ENCODE peak calls at places on chromosome 7, in six cellular contexts. J is aorta; U is activated gamma-delta T cell treated with anti-CD3 and anti-CD28 coated beads, Interleukin-2, amount 50 U/mL, for 16 hours; Q is T-cell; M is lower lobe of right lung; F is IMR-90. T is an unnamed sample.

GRCh38 chr7:23598321-23598720 is 1.1 kb downstream of the CCDC126 start:
- DNase-seq in J (no peak), U (no peak), Q (no peak), M (no peak), F (no peak), T (no peak)

GRCh38 chr7:87445897-87446296 is 29.6 kb downstream of the ABCB4 start:
- DNase-seq in J (no peak), U (no peak), Q (no peak), M (no peak), F (no peak), T (no peak)

GRCh38 chr7:55214707-55215106 is 150.4 kb upstream of the LANCL2 start:
- DNase-seq in J (no peak), U (no peak), Q (no peak), M (no peak), F (peak; percentile 81), T (no peak)

GRCh38 chr7:149228831-149229471 is 10.5 kb upstream of the ZNF212 start:
- DNase-seq in J (no peak), U (no peak), Q (no peak), M (no peak), F (no peak), T (no peak)

GRCh38 chr7:48250441-48250951 is 79.2 kb downstream of the ABCA13 start:
- DNase-seq in J (no peak), U (no peak), Q (no peak), M (no peak), F (peak; percentile 83), T (no peak)

GRCh38 chr7:26648429-26649015 is 215.9 kb downstream of the SKAP2 start:
- DNase-seq in J (no peak), U (no peak), Q (no peak), M (no peak), F (peak; percentile 76), T (no peak)

GRCh38 chr7:105268056-105268455 is 120.7 kb downstream of the SRPK2 start:
- DNase-seq in J (no peak), U (no peak), Q (no peak), M (no peak), F (peak; percentile 87), T (no peak)

GRCh38 chr7:74417419-74417971 is 36.2 kb upstream of the GTF2IRD1 start:
- DNase-seq in J (peak; percentile 73), U (peak; percentile 22), Q (peak; percentile 48), M (peak; percentile 73), F (peak; percentile 61), T (peak; percentile 43)

GRCh38 chr7:49791089-49791741 is 17.8 kb downstream of the VWC2 start:
- DNase-seq in J (no peak), U (no peak), Q (no peak), M (no peak), F (no peak), T (no peak)

GRCh38 chr7:106371629-106372028 is 86.8 kb upstream of the NAMPT start:
- DNase-seq in J (peak; percentile 83), U (no peak), Q (peak; percentile 3), M (peak; percentile 78), F (no peak), T (no peak)

GRCh38 chr7:156383526-156383925 is 257.0 kb upstream of the RNF32 start:
- DNase-seq in J (no peak), U (no peak), Q (no peak), M (no peak), F (no peak), T (no peak)

GRCh38 chr7:2929321-2930201 is 85.5 kb upstream of the GNA12 start:
- DNase-seq in J (peak; percentile 26), U (no peak), Q (no peak), M (peak; percentile 21), F (no peak), T (no peak)

GRCh38 chr7:85184599-85185354 is 2.1 kb downstream of the SEMA3D start:
- DNase-seq in J (peak; percentile 62), U (no peak), Q (no peak), M (peak; percentile 43), F (peak; percentile 37), T (no peak)

GRCh38 chr7:42587826-42588225 is 324.0 kb downstream of the C7orf25 start:
- DNase-seq in J (no peak), U (no peak), Q (no peak), M (no peak), F (no peak), T (no peak)

GRCh38 chr7:128362670-128363069 is 1.2 kb upstream of the PRRT4 start:
- DNase-seq in J (no peak), U (no peak), Q (no peak), M (no peak), F (peak; percentile 74), T (no peak)

GRCh38 chr7:28700790-28701203 is 257.3 kb downstream of the TRIL start:
- DNase-seq in J (no peak), U (no peak), Q (no peak), M (no peak), F (peak; percentile 58), T (no peak)

GRCh38 chr7:112665709-112666108 is 124.5 kb downstream of the TMEM168 start:
- DNase-seq in J (no peak), U (no peak), Q (no peak), M (no peak), F (peak; percentile 8), T (no peak)

GRCh38 chr7:503575-504111 is 16.0 kb downstream of the PDGFA start:
- DNase-seq in J (peak; percentile 62), U (no peak), Q (no peak), M (peak; percentile 91), F (no peak), T (no peak)

GRCh38 chr7:114825423-114825951 is 96.4 kb upstream of the MDFIC start:
- DNase-seq in J (no peak), U (no peak), Q (no peak), M (no peak), F (no peak), T (peak; percentile 37)

GRCh38 chr7:79298145-79298760 is 155.2 kb downstream of the MAGI2 start:
- DNase-seq in J (no peak), U (no peak), Q (no peak), M (no peak), F (peak; percentile 79), T (peak; percentile 29)

GRCh38 chr7:73433924-73434700 is 534 bp downstream of the FZD9 start:
- DNase-seq in J (no peak), U (no peak), Q (peak; percentile 13), M (no peak), F (no peak), T (no peak)

T was measured in DND-41.